ENCODE peak calls at places on chromosomes 6 and 20, in seven cellular contexts. One of them, this sample, is unnamed.

GRCh38 chr20:25864986-25865714 is 168.5 kb upstream of the ZNF337 start:
- DNase-seq in fibroblast of pulmonary artery: no peak
- DNase-seq in mesendoderm: no peak
- DNase-seq in transverse colon: no peak
- DNase-seq in ovary: no peak
- DNase-seq in cardiac muscle cell: no peak
- DNase-seq in CD4-positive, CD25-positive, alpha-beta regulatory T cell: no peak
- DNase-seq in this sample: no peak

GRCh38 chr6:83431545-83432165 is 804 bp upstream of the ME1 start:
- DNase-seq in CD4-positive, CD25-positive, alpha-beta regulatory T cell: no peak
- DNase-seq in transverse colon: peak
- DNase-seq in ovary: no peak
- DNase-seq in fibroblast of pulmonary artery: no peak
- DNase-seq in mesendoderm: peak
- DNase-seq in cardiac muscle cell: no peak
- DNase-seq in this sample: no peak

GRCh38 chr6:106216527-106216926 is 109.0 kb downstream of the ATG5 start:
- DNase-seq in CD4-positive, CD25-positive, alpha-beta regulatory T cell: no peak
- DNase-seq in cardiac muscle cell: peak
- DNase-seq in fibroblast of pulmonary artery: peak
- DNase-seq in mesendoderm: no peak
- DNase-seq in transverse colon: no peak
- DNase-seq in ovary: no peak
- DNase-seq in this sample: no peak

GRCh38 chr6:166849762-166850181 is 106.6 kb downstream of the RNASET2 start:
- DNase-seq in cardiac muscle cell: peak
- DNase-seq in fibroblast of pulmonary artery: no peak
- DNase-seq in mesendoderm: no peak
- DNase-seq in CD4-positive, CD25-positive, alpha-beta regulatory T cell: no peak
- DNase-seq in ovary: no peak
- DNase-seq in transverse colon: no peak
- DNase-seq in this sample: no peak

GRCh38 chr6:124741341-124741740 is 220.9 kb upstream of the RNF217 start:
- DNase-seq in fibroblast of pulmonary artery: no peak
- DNase-seq in transverse colon: no peak
- DNase-seq in CD4-positive, CD25-positive, alpha-beta regulatory T cell: no peak
- DNase-seq in mesendoderm: no peak
- DNase-seq in ovary: no peak
- DNase-seq in cardiac muscle cell: no peak
- DNase-seq in this sample: no peak

GRCh38 chr20:43744121-43744520 is 17.3 kb upstream of the GTSF1L start:
- DNase-seq in transverse colon: no peak
- DNase-seq in CD4-positive, CD25-positive, alpha-beta regulatory T cell: no peak
- DNase-seq in mesendoderm: peak
- DNase-seq in ovary: no peak
- DNase-seq in fibroblast of pulmonary artery: no peak
- DNase-seq in cardiac muscle cell: no peak
- DNase-seq in this sample: no peak

GRCh38 chr6:31582230-31582601 is at the start of gene LTB:
- DNase-seq in CD4-positive, CD25-positive, alpha-beta regulatory T cell: peak
- DNase-seq in fibroblast of pulmonary artery: no peak
- DNase-seq in transverse colon: peak
- DNase-seq in cardiac muscle cell: no peak
- DNase-seq in ovary: no peak
- DNase-seq in mesendoderm: no peak
- DNase-seq in this sample: peak

GRCh38 chr20:32285082-32285620 is 7.7 kb downstream of the KIF3B start:
- DNase-seq in fibroblast of pulmonary artery: no peak
- DNase-seq in mesendoderm: no peak
- DNase-seq in transverse colon: no peak
- DNase-seq in CD4-positive, CD25-positive, alpha-beta regulatory T cell: no peak
- DNase-seq in cardiac muscle cell: no peak
- DNase-seq in ovary: no peak
- DNase-seq in this sample: no peak

GRCh38 chr6:87944541-87944954 is 103.1 kb upstream of the SPACA1 start:
- DNase-seq in fibroblast of pulmonary artery: peak
- DNase-seq in cardiac muscle cell: peak
- DNase-seq in mesendoderm: peak
- DNase-seq in CD4-positive, CD25-positive, alpha-beta regulatory T cell: no peak
- DNase-seq in ovary: no peak
- DNase-seq in transverse colon: peak
- DNase-seq in this sample: peak

GRCh38 chr6:69116658-69117057 is 481.6 kb downstream of the ADGRB3 start:
- DNase-seq in CD4-positive, CD25-positive, alpha-beta regulatory T cell: no peak
- DNase-seq in mesendoderm: no peak
- DNase-seq in cardiac muscle cell: no peak
- DNase-seq in fibroblast of pulmonary artery: no peak
- DNase-seq in transverse colon: no peak
- DNase-seq in ovary: no peak
- DNase-seq in this sample: no peak

GRCh38 chr6:110944681-110945151 is 13.8 kb upstream of the GTF3C6 start:
- DNase-seq in cardiac muscle cell: peak
- DNase-seq in transverse colon: no peak
- DNase-seq in CD4-positive, CD25-positive, alpha-beta regulatory T cell: peak
- DNase-seq in mesendoderm: no peak
- DNase-seq in ovary: no peak
- DNase-seq in fibroblast of pulmonary artery: peak
- DNase-seq in this sample: no peak

GRCh38 chr6:21201673-21202430 is 391.7 kb upstream of the SOX4 start:
- DNase-seq in mesendoderm: no peak
- DNase-seq in CD4-positive, CD25-positive, alpha-beta regulatory T cell: no peak
- DNase-seq in transverse colon: no peak
- DNase-seq in fibroblast of pulmonary artery: no peak
- DNase-seq in ovary: no peak
- DNase-seq in cardiac muscle cell: no peak
- DNase-seq in this sample: no peak

GRCh38 chr20:2775139-2775538 is 25.3 kb downstream of the CPXM1 start:
- DNase-seq in mesendoderm: no peak
- DNase-seq in CD4-positive, CD25-positive, alpha-beta regulatory T cell: no peak
- DNase-seq in transverse colon: no peak
- DNase-seq in fibroblast of pulmonary artery: no peak
- DNase-seq in cardiac muscle cell: no peak
- DNase-seq in ovary: no peak
- DNase-seq in this sample: no peak

GRCh38 chr6:71197267-71197666 is 91.3 kb upstream of the OGFRL1 start:
- DNase-seq in transverse colon: no peak
- DNase-seq in CD4-positive, CD25-positive, alpha-beta regulatory T cell: no peak
- DNase-seq in cardiac muscle cell: no peak
- DNase-seq in fibroblast of pulmonary artery: no peak
- DNase-seq in ovary: no peak
- DNase-seq in mesendoderm: peak
- DNase-seq in this sample: no peak

GRCh38 chr20:19932170-19932667 is 84.9 kb upstream of the NAA20 start:
- DNase-seq in mesendoderm: no peak
- DNase-seq in CD4-positive, CD25-positive, alpha-beta regulatory T cell: no peak
- DNase-seq in transverse colon: no peak
- DNase-seq in fibroblast of pulmonary artery: peak
- DNase-seq in ovary: peak
- DNase-seq in cardiac muscle cell: peak
- DNase-seq in this sample: peak

GRCh38 chr20:44810391-44811149 is at the start of gene RIMS4:
- DNase-seq in ovary: no peak
- DNase-seq in fibroblast of pulmonary artery: no peak
- DNase-seq in transverse colon: no peak
- DNase-seq in cardiac muscle cell: peak
- DNase-seq in CD4-positive, CD25-positive, alpha-beta regulatory T cell: no peak
- DNase-seq in mesendoderm: peak
- DNase-seq in this sample: peak
- H3K4me3 ChIP-seq in ovary: no peak
- H3K4me3 ChIP-seq in fibroblast of pulmonary artery: no peak
- H3K4me3 ChIP-seq in transverse colon: peak
- H3K4me3 ChIP-seq in cardiac muscle cell: peak
- H3K4me3 ChIP-seq in CD4-positive, CD25-positive, alpha-beta regulatory T cell: no peak
- H3K4me3 ChIP-seq in mesendoderm: no peak
- H3K4me3 ChIP-seq in this sample: peak

DNA sequence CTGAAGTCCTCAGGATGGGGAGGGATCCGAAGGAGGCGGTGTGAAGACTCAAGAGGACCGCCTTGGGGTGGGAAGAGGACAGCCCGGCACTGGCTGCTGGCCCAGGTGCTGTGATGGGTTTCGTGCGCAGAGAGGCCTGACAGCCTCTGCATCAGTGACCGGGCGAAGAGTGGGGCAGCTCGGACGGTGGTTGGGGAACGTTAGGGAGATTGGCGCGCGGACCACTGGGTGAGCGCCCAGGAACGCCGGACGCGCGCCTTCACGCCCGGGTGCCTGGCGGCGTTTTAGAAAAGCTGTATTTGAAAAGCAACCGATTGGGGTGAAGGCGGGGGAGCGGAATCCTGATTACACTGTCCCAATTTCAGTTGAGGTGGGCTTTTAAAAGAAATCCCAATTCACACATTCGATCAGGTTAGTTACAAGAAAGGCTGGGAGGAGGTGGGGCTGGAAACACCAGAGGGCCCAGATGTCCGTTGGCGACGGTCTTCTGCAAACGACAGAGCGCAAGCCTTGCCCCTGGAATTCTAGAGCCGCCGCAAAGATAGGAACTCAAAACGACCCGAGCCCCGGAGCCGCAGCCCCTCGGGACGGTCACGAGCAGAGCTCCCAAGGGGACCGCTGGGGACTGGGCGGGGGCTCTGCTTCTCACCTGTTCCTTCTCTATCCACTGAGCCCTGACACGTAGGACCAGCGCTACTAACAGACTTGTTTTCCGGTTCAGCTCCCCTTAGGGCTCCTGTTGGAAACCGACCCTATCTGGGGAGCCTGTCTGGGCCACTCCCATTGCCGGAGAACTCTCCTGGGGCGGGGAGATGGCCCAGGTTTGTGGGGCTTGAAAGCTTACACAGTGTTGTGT is 8.5 kb upstream of the TRIM40 start:
- DNase-seq in mesendoderm: peak
- DNase-seq in transverse colon: no peak
- DNase-seq in fibroblast of pulmonary artery: no peak
- DNase-seq in cardiac muscle cell: peak
- DNase-seq in CD4-positive, CD25-positive, alpha-beta regulatory T cell: no peak
- DNase-seq in ovary: no peak
- DNase-seq in this sample: no peak
- H3K4me3 ChIP-seq in mesendoderm: no peak
- H3K4me3 ChIP-seq in transverse colon: no peak
- H3K4me3 ChIP-seq in fibroblast of pulmonary artery: no peak
- H3K4me3 ChIP-seq in cardiac muscle cell: peak
- H3K4me3 ChIP-seq in CD4-positive, CD25-positive, alpha-beta regulatory T cell: no peak
- H3K4me3 ChIP-seq in ovary: no peak
- H3K4me3 ChIP-seq in this sample: no peak

GRCh38 chr6:138227316-138227781 is 9.1 kb upstream of the PBOV1 start:
- DNase-seq in CD4-positive, CD25-positive, alpha-beta regulatory T cell: no peak
- DNase-seq in fibroblast of pulmonary artery: no peak
- DNase-seq in ovary: no peak
- DNase-seq in cardiac muscle cell: no peak
- DNase-seq in transverse colon: peak
- DNase-seq in mesendoderm: no peak
- DNase-seq in this sample: no peak
- H3K4me3 ChIP-seq in CD4-positive, CD25-positive, alpha-beta regulatory T cell: no peak
- H3K4me3 ChIP-seq in fibroblast of pulmonary artery: no peak
- H3K4me3 ChIP-seq in ovary: no peak
- H3K4me3 ChIP-seq in cardiac muscle cell: no peak
- H3K4me3 ChIP-seq in transverse colon: no peak
- H3K4me3 ChIP-seq in mesendoderm: no peak
- H3K4me3 ChIP-seq in this sample: no peak

GRCh38 chr20:35700625-35701148 is 1.5 kb downstream of the ROMO1 start:
- DNase-seq in ovary: no peak
- DNase-seq in cardiac muscle cell: no peak
- DNase-seq in fibroblast of pulmonary artery: no peak
- DNase-seq in CD4-positive, CD25-positive, alpha-beta regulatory T cell: no peak
- DNase-seq in mesendoderm: no peak
- DNase-seq in transverse colon: no peak
- DNase-seq in this sample: no peak
- H3K4me3 ChIP-seq in ovary: no peak
- H3K4me3 ChIP-seq in cardiac muscle cell: no peak
- H3K4me3 ChIP-seq in fibroblast of pulmonary artery: peak
- H3K4me3 ChIP-seq in CD4-positive, CD25-positive, alpha-beta regulatory T cell: no peak
- H3K4me3 ChIP-seq in mesendoderm: no peak
- H3K4me3 ChIP-seq in transverse colon: no peak
- H3K4me3 ChIP-seq in this sample: no peak

GRCh38 chr6:19616022-19616421 is 221.1 kb upstream of the ID4 start:
- DNase-seq in transverse colon: no peak
- DNase-seq in ovary: no peak
- DNase-seq in mesendoderm: no peak
- DNase-seq in CD4-positive, CD25-positive, alpha-beta regulatory T cell: no peak
- DNase-seq in cardiac muscle cell: no peak
- DNase-seq in fibroblast of pulmonary artery: no peak
- DNase-seq in this sample: no peak
- H3K4me3 ChIP-seq in transverse colon: no peak
- H3K4me3 ChIP-seq in ovary: no peak
- H3K4me3 ChIP-seq in mesendoderm: no peak
- H3K4me3 ChIP-seq in CD4-positive, CD25-positive, alpha-beta regulatory T cell: no peak
- H3K4me3 ChIP-seq in cardiac muscle cell: no peak
- H3K4me3 ChIP-seq in fibroblast of pulmonary artery: no peak
- H3K4me3 ChIP-seq in this sample: no peak

DNA sequence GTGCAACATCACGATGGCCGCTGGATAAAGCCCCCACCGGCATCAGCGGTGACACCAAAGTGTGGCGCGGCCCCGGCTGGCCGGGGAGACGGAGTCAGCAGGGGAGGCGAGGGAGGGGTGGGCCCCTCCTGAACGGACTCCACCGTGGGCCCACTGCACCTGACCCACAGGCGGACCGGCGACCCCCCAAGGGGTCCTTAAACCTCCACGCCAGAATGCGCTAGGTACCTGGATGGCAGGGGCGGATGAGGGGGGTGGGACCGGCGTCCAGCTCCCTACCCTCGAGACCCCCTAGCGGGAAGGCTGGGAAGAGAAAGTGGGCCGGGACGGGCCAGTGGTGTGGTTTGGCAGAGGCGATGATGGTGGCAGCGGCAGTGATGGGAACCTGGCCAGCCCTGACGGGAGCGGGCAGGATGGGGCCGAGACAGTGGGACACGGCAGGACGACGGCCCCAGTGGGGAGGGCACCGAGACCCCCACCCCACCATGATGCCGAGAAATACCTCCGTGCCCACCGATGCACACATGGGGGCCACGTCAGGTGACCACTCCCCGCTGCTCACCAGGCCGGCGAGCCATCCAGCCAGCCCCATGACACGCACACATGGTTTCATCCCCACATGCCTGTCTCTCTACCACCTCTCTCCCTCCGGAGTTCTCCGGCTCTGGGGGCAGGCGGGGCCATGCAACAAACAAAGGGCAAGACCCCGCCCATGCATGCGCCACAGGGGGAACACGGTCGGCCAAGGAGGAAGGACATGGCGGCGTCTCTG is 771.9 kb upstream of the DEFB115 start:
- DNase-seq in fibroblast of pulmonary artery: no peak
- DNase-seq in transverse colon: no peak
- DNase-seq in CD4-positive, CD25-positive, alpha-beta regulatory T cell: no peak
- DNase-seq in ovary: no peak
- DNase-seq in mesendoderm: no peak
- DNase-seq in cardiac muscle cell: no peak
- DNase-seq in this sample: no peak
- H3K4me3 ChIP-seq in fibroblast of pulmonary artery: no peak
- H3K4me3 ChIP-seq in transverse colon: no peak
- H3K4me3 ChIP-seq in CD4-positive, CD25-positive, alpha-beta regulatory T cell: no peak
- H3K4me3 ChIP-seq in ovary: no peak
- H3K4me3 ChIP-seq in mesendoderm: no peak
- H3K4me3 ChIP-seq in cardiac muscle cell: no peak
- H3K4me3 ChIP-seq in this sample: no peak

GRCh38 chr6:160124605-160125004 is 3.0 kb downstream of the SLC22A1 start:
- DNase-seq in cardiac muscle cell: no peak
- DNase-seq in ovary: no peak
- DNase-seq in CD4-positive, CD25-positive, alpha-beta regulatory T cell: no peak
- DNase-seq in mesendoderm: no peak
- DNase-seq in transverse colon: no peak
- DNase-seq in fibroblast of pulmonary artery: no peak
- DNase-seq in this sample: no peak
- H3K4me3 ChIP-seq in cardiac muscle cell: no peak
- H3K4me3 ChIP-seq in ovary: no peak
- H3K4me3 ChIP-seq in CD4-positive, CD25-positive, alpha-beta regulatory T cell: no peak
- H3K4me3 ChIP-seq in mesendoderm: no peak
- H3K4me3 ChIP-seq in transverse colon: no peak
- H3K4me3 ChIP-seq in fibroblast of pulmonary artery: no peak
- H3K4me3 ChIP-seq in this sample: no peak